ENCODE peak calls at places on chromosomes 1 and 21, in six cellular contexts. One of them, this sample, is unnamed.

GRCh38 chr1:23224721-23225648 is 7.7 kb upstream of the HTR1D start:
- DNase-seq in fibroblast of lung: peak; percentile 64
- DNase-seq in suprapubic skin: no peak
- DNase-seq in lung: no peak
- DNase-seq in transverse colon: peak; percentile 76
- DNase-seq in tibial nerve: no peak
- DNase-seq in this sample: peak; percentile 58

GRCh38 chr1:246067432-246068021 is 439.6 kb downstream of the SMYD3 start:
- DNase-seq in fibroblast of lung: peak; percentile 35
- DNase-seq in suprapubic skin: no peak
- DNase-seq in lung: no peak
- DNase-seq in transverse colon: no peak
- DNase-seq in tibial nerve: no peak
- DNase-seq in this sample: no peak

GRCh38 chr1:204842892-204843291 is 27.8 kb upstream of the NFASC start:
- DNase-seq in fibroblast of lung: peak; percentile 65
- DNase-seq in suprapubic skin: no peak
- DNase-seq in lung: no peak
- DNase-seq in transverse colon: peak; percentile 30
- DNase-seq in tibial nerve: no peak
- DNase-seq in this sample: no peak

GRCh38 chr1:43437031-43437973 is 16.4 kb downstream of the HYI start:
- DNase-seq in fibroblast of lung: no peak
- DNase-seq in suprapubic skin: peak; percentile 69
- DNase-seq in lung: no peak
- DNase-seq in transverse colon: peak; percentile 4
- DNase-seq in tibial nerve: no peak
- DNase-seq in this sample: no peak

GRCh38 chr1:47848985-47849610 is 148.1 kb downstream of the TRABD2B start:
- DNase-seq in fibroblast of lung: no peak
- DNase-seq in suprapubic skin: peak; percentile 50
- DNase-seq in lung: no peak
- DNase-seq in transverse colon: no peak
- DNase-seq in tibial nerve: no peak
- DNase-seq in this sample: no peak

GRCh38 chr1:23394176-23394575 is 24.5 kb upstream of the ZNF436 start:
- DNase-seq in fibroblast of lung: peak; percentile 82
- DNase-seq in suprapubic skin: no peak
- DNase-seq in lung: no peak
- DNase-seq in transverse colon: no peak
- DNase-seq in tibial nerve: no peak
- DNase-seq in this sample: no peak

GRCh38 chr1:26132128-26132824 is 20.7 kb downstream of the PDIK1L start:
- DNase-seq in fibroblast of lung: no peak
- DNase-seq in suprapubic skin: no peak
- DNase-seq in lung: no peak
- DNase-seq in transverse colon: no peak
- DNase-seq in tibial nerve: no peak
- DNase-seq in this sample: no peak

GRCh38 chr1:3663999-3664699 is 11.8 kb downstream of the TP73 start:
- DNase-seq in fibroblast of lung: no peak
- DNase-seq in suprapubic skin: no peak
- DNase-seq in lung: no peak
- DNase-seq in transverse colon: peak; percentile 7
- DNase-seq in tibial nerve: no peak
- DNase-seq in this sample: peak; percentile 20

GRCh38 chr1:30785714-30786113 is 28.1 kb upstream of the LAPTM5 start:
- DNase-seq in fibroblast of lung: no peak
- DNase-seq in suprapubic skin: no peak
- DNase-seq in lung: no peak
- DNase-seq in transverse colon: no peak
- DNase-seq in tibial nerve: no peak
- DNase-seq in this sample: no peak

GRCh38 chr1:246329900-246330299 is 177.2 kb downstream of the SMYD3 start:
- DNase-seq in fibroblast of lung: peak; percentile 2
- DNase-seq in suprapubic skin: no peak
- DNase-seq in lung: no peak
- DNase-seq in transverse colon: no peak
- DNase-seq in tibial nerve: no peak
- DNase-seq in this sample: no peak

GRCh38 chr21:38784458-38785266 is 21.1 kb upstream of the ETS2 start:
- DNase-seq in fibroblast of lung: no peak
- DNase-seq in suprapubic skin: no peak
- DNase-seq in lung: no peak
- DNase-seq in transverse colon: no peak
- DNase-seq in tibial nerve: no peak
- DNase-seq in this sample: no peak

GRCh38 chr21:36791695-36792451 is 93.0 kb downstream of the SIM2 start:
- DNase-seq in fibroblast of lung: no peak
- DNase-seq in suprapubic skin: no peak
- DNase-seq in lung: no peak
- DNase-seq in transverse colon: no peak
- DNase-seq in tibial nerve: no peak
- DNase-seq in this sample: no peak

GRCh38 chr1:70840260-70840953 is 207.2 kb downstream of the PTGER3 start:
- DNase-seq in fibroblast of lung: no peak
- DNase-seq in suprapubic skin: no peak
- DNase-seq in lung: no peak
- DNase-seq in transverse colon: no peak
- DNase-seq in tibial nerve: no peak
- DNase-seq in this sample: no peak

GRCh38 chr1:153534933-153535663 is 693 bp downstream of the S100A6 start:
- DNase-seq in fibroblast of lung: peak; percentile 28
- DNase-seq in suprapubic skin: no peak
- DNase-seq in lung: peak; percentile 77
- DNase-seq in transverse colon: peak; percentile 72
- DNase-seq in tibial nerve: peak; percentile 80
- DNase-seq in this sample: peak; percentile 70

GRCh38 chr1:164611754-164612642 is 53.0 kb downstream of the PBX1 start:
- DNase-seq in fibroblast of lung: peak; percentile 95
- DNase-seq in suprapubic skin: no peak
- DNase-seq in lung: no peak
- DNase-seq in transverse colon: peak; percentile 75
- DNase-seq in tibial nerve: no peak
- DNase-seq in this sample: no peak

GRCh38 chr1:61441723-61442262 is 283.1 kb downstream of the TM2D1 start:
- DNase-seq in fibroblast of lung: no peak
- DNase-seq in suprapubic skin: no peak
- DNase-seq in lung: no peak
- DNase-seq in transverse colon: no peak
- DNase-seq in tibial nerve: no peak
- DNase-seq in this sample: peak; percentile 73

GRCh38 chr1:28553229-28553930 is 495 bp downstream of the TRNAU1AP start:
- DNase-seq in fibroblast of lung: peak; percentile 43
- DNase-seq in suprapubic skin: no peak
- DNase-seq in lung: no peak
- DNase-seq in transverse colon: peak; percentile 53
- DNase-seq in tibial nerve: peak; percentile 9
- DNase-seq in this sample: peak; percentile 67

GRCh38 chr1:3130268-3130667 is 61.3 kb downstream of the PRDM16 start:
- DNase-seq in fibroblast of lung: no peak
- DNase-seq in suprapubic skin: no peak
- DNase-seq in lung: no peak
- DNase-seq in transverse colon: no peak
- DNase-seq in tibial nerve: no peak
- DNase-seq in this sample: no peak

GRCh38 chr1:65165269-65166002 is 17.4 kb downstream of the AK4 start:
- DNase-seq in fibroblast of lung: no peak
- DNase-seq in suprapubic skin: no peak
- DNase-seq in lung: no peak
- DNase-seq in transverse colon: no peak
- DNase-seq in tibial nerve: no peak
- DNase-seq in this sample: no peak

DNA sequence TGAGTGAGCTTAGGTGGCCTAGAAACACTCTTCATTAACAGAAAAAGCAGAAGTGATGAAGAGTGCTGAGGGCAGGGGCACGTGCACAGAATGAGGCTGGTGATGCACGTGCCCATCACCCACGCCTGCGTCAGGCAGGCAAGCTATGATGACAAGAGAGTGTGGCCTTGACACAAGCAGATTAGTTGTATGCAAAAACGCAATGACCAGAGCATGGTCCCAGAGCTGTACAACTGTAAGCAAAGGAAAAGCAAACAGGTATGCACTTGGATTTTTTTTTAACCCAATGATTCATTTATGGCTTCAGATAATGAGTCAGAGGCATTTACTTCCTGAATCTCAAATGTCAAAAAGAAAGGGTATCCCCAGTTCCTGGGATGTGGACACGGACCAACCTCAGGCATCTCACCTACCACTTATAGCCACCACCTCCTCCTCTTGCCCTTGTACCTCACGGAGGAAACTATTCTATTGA is 9.1 kb upstream of the TMEM61 start:
- DNase-seq in fibroblast of lung: peak; percentile 54
- DNase-seq in suprapubic skin: no peak
- DNase-seq in lung: no peak
- DNase-seq in transverse colon: no peak
- DNase-seq in tibial nerve: no peak
- DNase-seq in this sample: no peak
- TF ChIP-seq CTCF in fibroblast of lung: no peak
- TF ChIP-seq CTCF in suprapubic skin: no peak
- TF ChIP-seq CTCF in lung: no peak
- TF ChIP-seq CTCF in transverse colon: no peak
- TF ChIP-seq CTCF in tibial nerve: no peak
- TF ChIP-seq CTCF in this sample: no peak

GRCh38 chr1:115669002-115669673 is 27.4 kb downstream of the VANGL1 start:
- DNase-seq in fibroblast of lung: peak; percentile 90
- DNase-seq in suprapubic skin: no peak
- DNase-seq in lung: no peak
- DNase-seq in transverse colon: no peak
- DNase-seq in tibial nerve: no peak
- DNase-seq in this sample: no peak

GRCh38 chr1:115669886-115670285 is 28.1 kb downstream of the VANGL1 start:
- DNase-seq in fibroblast of lung: peak; percentile 42
- DNase-seq in suprapubic skin: no peak
- DNase-seq in lung: no peak
- DNase-seq in transverse colon: no peak
- DNase-seq in tibial nerve: no peak
- DNase-seq in this sample: no peak

GRCh38 chr1:115670476-115671175 is 28.9 kb downstream of the VANGL1 start:
- DNase-seq in fibroblast of lung: peak; percentile 83
- DNase-seq in suprapubic skin: no peak
- DNase-seq in lung: no peak
- DNase-seq in transverse colon: no peak
- DNase-seq in tibial nerve: no peak
- DNase-seq in this sample: no peak

GRCh38 chr1:115666702-115667101 is 24.9 kb downstream of the VANGL1 start:
- DNase-seq in fibroblast of lung: no peak
- DNase-seq in suprapubic skin: no peak
- DNase-seq in lung: no peak
- DNase-seq in transverse colon: no peak
- DNase-seq in tibial nerve: no peak
- DNase-seq in this sample: peak; percentile 85

GRCh38 chr1:115668579-115668978 is 26.8 kb downstream of the VANGL1 start:
- DNase-seq in fibroblast of lung: peak; percentile 86
- DNase-seq in suprapubic skin: no peak
- DNase-seq in lung: no peak
- DNase-seq in transverse colon: no peak
- DNase-seq in tibial nerve: no peak
- DNase-seq in this sample: no peak
- H3K27ac ChIP-seq in fibroblast of lung: no peak overlapping the region
- H3K27ac ChIP-seq in suprapubic skin: no peak overlapping the region
- H3K27ac ChIP-seq in lung: no peak overlapping the region
- H3K27ac ChIP-seq in transverse colon: no peak overlapping the region
- H3K27ac ChIP-seq in tibial nerve: no peak overlapping the region
- H3K27ac ChIP-seq in this sample: no peak overlapping the region

GRCh38 chr1:95701450-95702173 is 467.6 kb downstream of the RWDD3 start:
- DNase-seq in fibroblast of lung: no peak
- DNase-seq in suprapubic skin: peak; percentile 75
- DNase-seq in lung: no peak
- DNase-seq in transverse colon: no peak
- DNase-seq in tibial nerve: no peak
- DNase-seq in this sample: no peak
- H3K9me3 ChIP-seq in fibroblast of lung: no peaks in the 10 kb centered on the region
- H3K9me3 ChIP-seq in suprapubic skin: peaks cover 17% of the 10 kb centered on the region
- H3K9me3 ChIP-seq in lung: peaks cover 10% of the 10 kb centered on the region
- H3K9me3 ChIP-seq in transverse colon: peaks cover 13% of the 10 kb centered on the region
- H3K9me3 ChIP-seq in tibial nerve: peaks cover 22% of the 10 kb centered on the region
- H3K9me3 ChIP-seq in this sample: peaks cover 53% of the 10 kb centered on the region

DNA sequence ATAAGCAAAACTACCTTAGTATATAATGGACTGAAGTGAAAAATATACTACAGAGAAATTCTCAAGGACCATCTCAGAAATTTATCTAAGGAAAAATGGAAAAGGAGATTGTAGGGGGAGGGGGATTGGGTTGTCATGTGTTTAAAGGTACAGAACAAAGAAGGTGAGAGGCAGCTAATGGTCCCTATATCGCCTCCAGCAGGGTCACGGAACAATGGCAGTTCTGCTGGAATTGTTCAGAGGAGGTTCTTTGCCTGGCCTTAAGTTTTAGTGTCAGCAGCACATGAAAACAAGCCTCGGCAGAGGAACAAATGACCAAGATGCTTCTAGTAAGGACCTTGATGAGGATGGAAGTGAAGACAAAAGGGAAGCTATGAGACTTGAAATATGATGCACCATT is 42.0 kb upstream of the RGS2 start:
- DNase-seq in fibroblast of lung: no peak
- DNase-seq in suprapubic skin: no peak
- DNase-seq in lung: no peak
- DNase-seq in transverse colon: no peak
- DNase-seq in tibial nerve: no peak
- DNase-seq in this sample: no peak
- TF ChIP-seq CTCF in fibroblast of lung: no peak
- TF ChIP-seq CTCF in suprapubic skin: no peak
- TF ChIP-seq CTCF in lung: no peak
- TF ChIP-seq CTCF in transverse colon: no peak
- TF ChIP-seq CTCF in tibial nerve: no peak
- TF ChIP-seq CTCF in this sample: no peak